ENCODE peak calls at places on chromosome 1, in eight cellular contexts. P is HTR-8/SVneo; Z is Caki2; O is dermis blood vessel endothelial cell; W is T follicular helper cell; C is ovary; N is stimulated activated CD4-positive, alpha-beta T cell treated with anti-CD3 and anti-CD28 coated beads, Interleukin-15, amount 100 ng/mL, for 1 hour; J is GM13976. X is an unnamed sample.

GRCh38 chr1:150560011-150560438 is 10.8 kb downstream of the ADAMTSL4 start:
- DNase-seq in P (peak), Z (peak), O (peak), W (peak), C (peak), N (peak), J (peak), X (peak)

GRCh38 chr1:210464519-210465039 is 135.9 kb downstream of the HHAT start:
- DNase-seq in P (no peak), Z (peak), O (no peak), W (no peak), C (no peak), N (no peak), J (no peak), X (no peak)

GRCh38 chr1:33971018-33971710 is 107.3 kb downstream of the HMGB4 start:
- DNase-seq in P (no peak), Z (no peak), O (no peak), W (no peak), C (no peak), N (no peak), J (no peak), X (no peak)

GRCh38 chr1:38846210-38846609 is 13.4 kb downstream of the RRAGC start:
- DNase-seq in P (no peak), Z (no peak), O (no peak), W (no peak), C (no peak), N (no peak), J (no peak), X (no peak)

GRCh38 chr1:81374481-81374880 is 426.3 kb upstream of the ADGRL2 start:
- DNase-seq in P (no peak), Z (no peak), O (no peak), W (no peak), C (no peak), N (no peak), J (no peak), X (no peak)

GRCh38 chr1:156750932-156751723 is at the start of gene HDGF:
- DNase-seq in P (no peak), Z (peak), O (peak), W (peak), C (peak), N (no peak), J (peak), X (peak)

GRCh38 chr1:68745006-68745405 is 248.1 kb upstream of the DEPDC1 start:
- DNase-seq in P (no peak), Z (no peak), O (no peak), W (no peak), C (no peak), N (no peak), J (no peak), X (no peak)

GRCh38 chr1:212557739-212558664 is 50.6 kb upstream of the ATF3 start:
- DNase-seq in P (no peak), Z (no peak), O (peak), W (no peak), C (peak), N (no peak), J (no peak), X (peak)

GRCh38 chr1:3908886-3909517 is 8.9 kb upstream of the C1orf174 start:
- DNase-seq in P (no peak), Z (no peak), O (no peak), W (no peak), C (no peak), N (no peak), J (no peak), X (no peak)

GRCh38 chr1:231266811-231267322 is 25.9 kb downstream of the GNPAT start:
- DNase-seq in P (no peak), Z (no peak), O (no peak), W (no peak), C (no peak), N (no peak), J (no peak), X (no peak)

GRCh38 chr1:162536511-162536910 is 25.0 kb upstream of the UAP1 start:
- DNase-seq in P (no peak), Z (no peak), O (no peak), W (no peak), C (no peak), N (no peak), J (no peak), X (no peak)

GRCh38 chr1:24551910-24552571 is 3.8 kb upstream of the NCMAP start:
- DNase-seq in P (no peak), Z (no peak), O (no peak), W (no peak), C (no peak), N (no peak), J (no peak), X (no peak)

GRCh38 chr1:112855152-112855836 is 100.7 kb downstream of the SLC16A1 start:
- DNase-seq in P (no peak), Z (no peak), O (no peak), W (no peak), C (no peak), N (no peak), J (no peak), X (no peak)

GRCh38 chr1:66371233-66372005 is 162.5 kb upstream of the SGIP1 start:
- DNase-seq in P (no peak), Z (peak), O (peak), W (no peak), C (no peak), N (no peak), J (no peak), X (peak)

GRCh38 chr1:54428838-54429513 is 22.8 kb upstream of the SSBP3 start:
- DNase-seq in P (no peak), Z (no peak), O (no peak), W (no peak), C (peak), N (no peak), J (no peak), X (no peak)

GRCh38 chr1:162541619-162542141 is 19.8 kb upstream of the UAP1 start:
- DNase-seq in P (peak), Z (no peak), O (peak), W (no peak), C (peak), N (no peak), J (no peak), X (no peak)

GRCh38 chr1:188782220-188782841 is 1695.3 kb downstream of the BRINP3 start:
- DNase-seq in P (peak), Z (peak), O (peak), W (no peak), C (no peak), N (no peak), J (peak), X (peak)

GRCh38 chr1:235631816-235632215 is 17.8 kb downstream of the GNG4 start:
- DNase-seq in P (no peak), Z (no peak), O (no peak), W (no peak), C (no peak), N (no peak), J (no peak), X (no peak)

GRCh38 chr1:99685516-99686180 is 39.7 kb downstream of the PALMD start:
- DNase-seq in P (peak), Z (peak), O (peak), W (peak), C (peak), N (no peak), J (peak), X (peak)

GRCh38 chr1:36151845-36152203 is 2.5 kb upstream of the TRAPPC3 start:
- DNase-seq in P (no peak), Z (no peak), O (no peak), W (peak), C (no peak), N (no peak), J (no peak), X (peak)

X was measured in lung microvascular endothelial cell.